ENCODE peak calls at places on chromosomes 13 and 19, in five cellular contexts. G is mammary epithelial cell, S is AG04450, Y is Kasumi-1, Q is endothelial cell. U is an unnamed sample.

GRCh38 chr13:110479215-110479545 is 82.3 kb downstream of the RAB20 start:
- DNase-seq in G (no peak), S (no peak), Q (no peak), Y (no peak), U (no peak)

GRCh38 chr13:48950507-48950886 is 25.2 kb upstream of the FNDC3A start:
- DNase-seq in Y (no peak), G (peak), S (no peak), Q (no peak), U (no peak)

GRCh38 chr13:25525884-25526283 is 154.1 kb downstream of the ATP8A2 start:
- DNase-seq in G (no peak), Y (no peak), Q (no peak), S (no peak), U (no peak)

GRCh38 chr19:10295305-10295846 is 5.6 kb downstream of the ICAM5 start:
- DNase-seq in S (no peak), Q (no peak), G (no peak), Y (no peak), U (no peak)

GRCh38 chr19:49114630-49115363 is 627 bp downstream of the LIN7B start:
- DNase-seq in S (no peak), Q (peak), Y (peak), G (peak), U (peak)

GRCh38 chr13:73056054-73056962 is 2.5 kb upstream of the KLF5 start:
- DNase-seq in Y (no peak), Q (no peak), G (peak), S (no peak), U (no peak)

GRCh38 chr19:39917561-39918182 is 16.8 kb downstream of the FCGBP start:
- DNase-seq in S (no peak), G (no peak), Q (no peak), Y (no peak), U (no peak)

GRCh38 chr19:38669532-38669931 is 22.1 kb downstream of the ACTN4 start:
- DNase-seq in Q (no peak), S (no peak), Y (peak), G (no peak), U (no peak)

GRCh38 chr19:28435551-28436261 is 777.2 kb downstream of the UQCRFS1 start:
- DNase-seq in G (no peak), S (no peak), Q (no peak), Y (no peak), U (no peak)

GRCh38 chr19:53015159-53015558 is 1.4 kb downstream of the ERVV-1 start:
- DNase-seq in G (no peak), Y (no peak), S (no peak), Q (no peak), U (no peak)

GRCh38 chr19:48754950-48755645 is at the start of gene FGF21:
- DNase-seq in G (no peak), Q (no peak), Y (no peak), S (no peak), U (no peak)

GRCh38 chr19:12202250-12202649 is 39.4 kb downstream of the ZNF136 start:
- DNase-seq in G (no peak), Q (no peak), Y (no peak), S (no peak), U (no peak)